ENCODE peak calls at places on chromosomes 2 and 18, in eight cellular contexts. L is PC-3, K is cardiac muscle cell, A is left ventricle myocardium inferior, P is ascending aorta, E is heart left ventricle, W is fibroblast of lung, T is suprapubic skin. Z is an unnamed sample. For H3K4me1, the result is how much of the 10 kb centered on the place peaks cover.

GRCh38 chr2:76599732-76600368 is 889.1 kb upstream of the GCFC2 start:
- DNase-seq in L (peak), K (peak), A (no peak), P (no peak), E (peak), W (peak), T (no peak), Z (no peak)

GRCh38 chr2:176729706-176730569 is 460.7 kb downstream of the MTX2 start:
- DNase-seq in L (no peak), K (no peak), A (peak), P (peak), E (peak), W (peak), T (peak), Z (peak)

GRCh38 chr2:444937-445884 is 157.3 kb upstream of the ALKAL2 start:
- DNase-seq in L (peak), K (no peak), A (no peak), P (no peak), E (no peak), W (no peak), T (no peak), Z (no peak)

GRCh38 chr2:72109904-72110303 is 37.8 kb downstream of the CYP26B1 start:
- DNase-seq in L (no peak), K (no peak), A (no peak), P (no peak), E (no peak), W (no peak), T (peak), Z (no peak)

GRCh38 chr2:232714969-232715368 is 17.8 kb downstream of the GIGYF2 start:
- DNase-seq in L (peak), K (no peak), A (no peak), P (no peak), E (no peak), W (no peak), T (no peak), Z (no peak)

GRCh38 chr2:148533685-148534084 is 110.9 kb upstream of the EPC2 start:
- DNase-seq in L (no peak), K (no peak), A (no peak), P (no peak), E (no peak), W (no peak), T (no peak), Z (no peak)

GRCh38 chr2:95391641-95392310 is 10.7 kb upstream of the FAHD2A start:
- DNase-seq in L (no peak), K (peak), A (no peak), P (no peak), E (no peak), W (no peak), T (no peak), Z (peak)

GRCh38 chr2:86221066-86221684 is 21.9 kb downstream of the MRPL35 start:
- DNase-seq in L (peak), K (peak), A (no peak), P (no peak), E (peak), W (peak), T (no peak), Z (no peak)

GRCh38 chr2:212539145-212539880 is 711 bp upstream of the ERBB4 start:
- DNase-seq in L (peak), K (peak), A (peak), P (peak), E (peak), W (peak), T (no peak), Z (peak)

GRCh38 chr2:105078906-105079305 is 41.0 kb downstream of the MRPS9 start:
- DNase-seq in L (no peak), K (no peak), A (no peak), P (no peak), E (no peak), W (peak), T (no peak), Z (no peak)

GRCh38 chr2:224039770-224040088 is 643 bp upstream of the SERPINE2 start:
- DNase-seq in L (no peak), K (peak), A (no peak), P (no peak), E (no peak), W (no peak), T (no peak), Z (no peak)

GRCh38 chr2:227366861-227367800 is 12.0 kb downstream of the TM4SF20 start:
- DNase-seq in L (peak), K (no peak), A (no peak), P (peak), E (no peak), W (peak), T (no peak), Z (no peak)

GRCh38 chr2:95530734-95531133 is 46.2 kb upstream of the TRIM43B start:
- DNase-seq in L (peak), K (no peak), A (no peak), P (no peak), E (no peak), W (peak), T (no peak), Z (no peak)

GRCh38 chr18:22282311-22283235 is 113.2 kb downstream of the GATA6 start:
- DNase-seq in L (peak), K (no peak), A (no peak), P (no peak), E (no peak), W (peak), T (no peak), Z (no peak)

GRCh38 chr2:16773080-16773713 is 107.6 kb upstream of the CYRIA start:
- DNase-seq in L (peak), K (peak), A (no peak), P (no peak), E (no peak), W (peak), T (no peak), Z (no peak)

GRCh38 chr2:226603606-226604005 is 196.0 kb downstream of the IRS1 start:
- DNase-seq in L (no peak), K (no peak), A (no peak), P (no peak), E (no peak), W (no peak), T (no peak), Z (no peak)

GRCh38 chr2:5980351-5981054 is 288.3 kb downstream of the SOX11 start:
- DNase-seq in L (no peak), K (no peak), A (no peak), P (no peak), E (no peak), W (peak), T (no peak), Z (no peak)

GRCh38 chr18:32772580-32773186 is at the start of gene KLHL14:
- DNase-seq in L (no peak), K (no peak), A (no peak), P (no peak), E (no peak), W (no peak), T (no peak), Z (no peak)

GRCh38 chr2:151795646-151796240 is 32.5 kb downstream of the ARL5A start:
- DNase-seq in L (no peak), K (no peak), A (no peak), P (no peak), E (no peak), W (peak), T (no peak), Z (no peak)

GRCh38 chr2:171345971-171346722 is 87.6 kb downstream of the METTL8 start:
- DNase-seq in L (peak), K (no peak), A (no peak), P (no peak), E (no peak), W (no peak), T (no peak), Z (no peak)

GRCh38 chr2:224151161-224151560 is 112.1 kb upstream of the SERPINE2 start:
- DNase-seq in L (peak), K (no peak), A (no peak), P (no peak), E (no peak), W (no peak), T (no peak), Z (no peak)

GRCh38 chr2:1997976-1998375 is 253.7 kb upstream of the PXDN start:
- DNase-seq in L (no peak), K (no peak), A (no peak), P (no peak), E (no peak), W (no peak), T (no peak), Z (no peak)

GRCh38 chr2:238227587-238228032 is 12.2 kb downstream of the HES6 start:
- DNase-seq in L (no peak), K (no peak), A (no peak), P (no peak), E (no peak), W (no peak), T (no peak), Z (no peak)
- H3K4me1 ChIP-seq in L (under half), K (under half), A (under half), P (under half), E (under half), W (under half), T (under half), Z (under half)

GRCh38 chr2:100518801-100519200 is 44.0 kb upstream of the PDCL3 start:
- DNase-seq in L (peak), K (no peak), A (no peak), P (no peak), E (no peak), W (peak), T (no peak), Z (no peak)

GRCh38 chr2:100513650-100514049 is 43.4 kb downstream of the NMS start:
- DNase-seq in L (no peak), K (no peak), A (no peak), P (no peak), E (no peak), W (peak), T (no peak), Z (no peak)

GRCh38 chr2:100520224-100520623 is 42.6 kb upstream of the PDCL3 start:
- DNase-seq in L (peak), K (no peak), A (no peak), P (no peak), E (no peak), W (peak), T (no peak), Z (no peak)

GRCh38 chr2:100522430-100522829 is 40.4 kb upstream of the PDCL3 start:
- DNase-seq in L (no peak), K (no peak), A (no peak), P (no peak), E (no peak), W (no peak), T (no peak), Z (no peak)

GRCh38 chr2:100517556-100517955 is 45.2 kb upstream of the PDCL3 start:
- DNase-seq in L (no peak), K (no peak), A (no peak), P (no peak), E (no peak), W (no peak), T (no peak), Z (no peak)
- TF ChIP-seq CTCF in L (no peak), K (no peak), A (no peak), P (no peak), E (no peak), W (no peak), T (no peak), Z (no peak)

GRCh38 chr2:145094353-145094752 is 574.4 kb upstream of the ZEB2 start:
- DNase-seq in L (peak), K (no peak), A (no peak), P (no peak), E (no peak), W (peak), T (no peak), Z (no peak)

GRCh38 chr2:145095641-145096435 is 575.9 kb upstream of the ZEB2 start:
- DNase-seq in L (peak), K (no peak), A (no peak), P (no peak), E (no peak), W (peak), T (no peak), Z (no peak)

GRCh38 chr2:145100301-145100700 is 580.4 kb upstream of the ZEB2 start:
- DNase-seq in L (no peak), K (no peak), A (no peak), P (no peak), E (no peak), W (no peak), T (no peak), Z (no peak)

GRCh38 chr2:145091967-145092366 is 572.0 kb upstream of the ZEB2 start:
- DNase-seq in L (peak), K (no peak), A (no peak), P (no peak), E (no peak), W (peak), T (no peak), Z (no peak)

GRCh38 chr2:145096582-145096981 is 576.7 kb upstream of the ZEB2 start:
- DNase-seq in L (peak), K (no peak), A (no peak), P (no peak), E (no peak), W (peak), T (no peak), Z (no peak)
- H3K4me1 ChIP-seq in L (under half), K (under half), A (under half), P (under half), E (under half), W (under half), T (under half), Z (under half)

DNA sequence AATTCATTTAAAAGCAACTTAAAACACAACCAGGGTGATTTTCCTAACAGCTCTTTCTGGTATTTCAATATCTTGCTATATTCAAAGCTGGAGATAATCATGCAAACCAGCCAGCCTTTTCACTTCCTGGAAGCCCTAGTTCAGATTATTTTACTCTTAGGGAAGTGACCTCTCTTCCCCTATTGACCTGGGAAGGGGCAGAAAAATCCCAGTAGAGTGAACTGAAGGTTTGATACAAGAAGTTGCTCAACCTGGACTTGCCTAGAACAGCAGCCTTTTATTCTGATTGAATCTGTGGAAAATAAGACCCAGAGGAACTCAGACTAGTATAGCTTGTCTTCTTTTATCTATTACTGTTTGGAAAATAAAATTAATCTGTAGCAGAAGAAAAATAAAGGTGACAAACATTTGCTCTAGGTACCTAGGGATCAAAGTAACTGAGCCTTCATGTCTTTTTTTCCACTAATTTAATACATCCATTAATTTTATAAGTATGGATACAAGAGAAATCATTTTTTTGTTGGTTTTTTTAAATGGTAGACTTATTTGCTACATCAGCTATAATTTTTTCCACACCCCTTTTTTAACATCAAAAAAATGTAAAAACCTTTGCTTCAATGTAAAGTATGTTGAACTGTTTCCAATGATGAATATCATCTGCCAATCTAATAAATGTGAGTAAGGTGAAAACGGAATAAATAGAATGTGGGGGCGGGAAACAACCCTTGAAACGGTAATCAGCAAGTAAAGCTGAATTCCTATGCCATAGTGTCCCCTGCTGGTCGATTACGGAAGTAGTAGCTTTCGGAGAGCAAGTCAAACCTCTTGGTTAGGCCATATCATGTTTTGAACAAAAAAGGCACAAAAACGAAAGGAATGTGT is 629.9 kb downstream of the NRXN1 start:
- DNase-seq in L (peak), K (peak), A (no peak), P (no peak), E (no peak), W (peak), T (no peak), Z (no peak)
- TF ChIP-seq CTCF in L (peak), K (peak), A (peak), P (peak), E (peak), W (peak), T (peak), Z (peak)

GRCh38 chr2:109659356-109660045 is 45.3 kb downstream of the SOWAHC start:
- DNase-seq in L (no peak), K (no peak), A (no peak), P (no peak), E (no peak), W (no peak), T (peak), Z (no peak)

GRCh38 chr2:109655287-109655686 is 41.1 kb downstream of the SOWAHC start:
- DNase-seq in L (no peak), K (no peak), A (no peak), P (no peak), E (no peak), W (no peak), T (no peak), Z (no peak)

GRCh38 chr2:109660046-109660860 is 46.1 kb downstream of the SOWAHC start:
- DNase-seq in L (no peak), K (no peak), A (no peak), P (no peak), E (no peak), W (no peak), T (peak), Z (no peak)

GRCh38 chr2:109649736-109650695 is 35.9 kb downstream of the SOWAHC start:
- DNase-seq in L (peak), K (no peak), A (no peak), P (no peak), E (no peak), W (no peak), T (peak), Z (no peak)

DNA sequence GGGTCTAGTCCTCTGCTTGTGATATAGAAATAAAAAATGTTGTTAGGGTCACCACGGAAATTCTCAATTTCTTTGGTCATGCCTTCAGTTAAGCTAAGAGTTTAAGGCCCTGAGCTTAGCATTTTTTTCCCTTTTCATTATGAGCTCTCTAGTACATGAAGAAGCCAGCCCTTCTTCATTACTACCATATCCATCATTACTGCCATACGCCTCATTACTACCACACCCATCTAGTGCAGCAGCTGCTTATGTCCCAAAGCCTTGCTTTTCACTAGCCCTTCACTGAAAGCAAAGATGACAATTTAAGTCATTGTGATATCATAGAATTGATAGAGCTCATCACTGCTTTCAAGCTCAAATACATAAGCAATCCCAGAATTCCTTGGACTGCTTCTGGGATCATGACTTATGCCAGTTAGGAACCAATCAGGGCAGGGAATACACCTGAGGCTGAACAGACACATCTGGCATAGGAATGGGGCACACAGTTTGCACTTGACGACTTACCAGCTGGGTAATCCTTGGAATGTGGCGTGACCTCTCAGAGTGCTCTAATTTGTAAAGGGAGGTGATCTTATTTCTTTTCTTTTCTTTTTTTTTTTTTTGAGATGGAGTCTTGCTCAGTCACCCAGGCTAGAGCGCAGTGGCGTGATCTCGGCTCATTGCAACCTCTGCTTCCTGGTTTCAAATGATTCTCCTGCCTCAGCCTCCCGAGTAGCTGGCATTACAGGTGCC is 40.3 kb downstream of the SOWAHC start:
- DNase-seq in L (no peak), K (no peak), A (no peak), P (no peak), E (no peak), W (no peak), T (no peak), Z (no peak)
- H3K4me1 ChIP-seq in L (under half), K (under half), A (under half), P (under half), E (under half), W (under half), T (under half), Z (under half)

DNA sequence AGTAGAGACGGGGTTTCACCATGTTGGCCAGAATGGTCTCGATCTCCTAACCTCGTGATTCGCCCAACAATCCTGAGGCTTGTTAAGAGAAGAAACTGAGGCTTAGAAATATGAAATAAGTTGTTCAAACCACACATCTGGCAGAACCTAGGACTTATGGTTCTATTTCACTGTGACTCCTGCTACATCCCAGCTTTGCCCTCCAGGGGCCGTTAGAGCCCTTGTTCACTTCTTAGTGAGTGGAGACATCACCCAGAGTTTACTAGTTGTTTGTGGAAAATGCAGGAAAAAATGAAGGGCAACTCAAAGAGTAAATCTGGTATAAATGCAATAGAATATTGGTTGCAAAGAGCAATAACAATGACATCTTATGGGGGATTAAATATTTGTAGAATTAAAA is 43.9 kb downstream of the MARCHF4 start:
- DNase-seq in L (peak), K (no peak), A (no peak), P (no peak), E (no peak), W (no peak), T (no peak), Z (no peak)
- TF ChIP-seq CTCF in L (peak), K (peak), A (no peak), P (no peak), E (no peak), W (peak), T (no peak), Z (no peak)

DNA sequence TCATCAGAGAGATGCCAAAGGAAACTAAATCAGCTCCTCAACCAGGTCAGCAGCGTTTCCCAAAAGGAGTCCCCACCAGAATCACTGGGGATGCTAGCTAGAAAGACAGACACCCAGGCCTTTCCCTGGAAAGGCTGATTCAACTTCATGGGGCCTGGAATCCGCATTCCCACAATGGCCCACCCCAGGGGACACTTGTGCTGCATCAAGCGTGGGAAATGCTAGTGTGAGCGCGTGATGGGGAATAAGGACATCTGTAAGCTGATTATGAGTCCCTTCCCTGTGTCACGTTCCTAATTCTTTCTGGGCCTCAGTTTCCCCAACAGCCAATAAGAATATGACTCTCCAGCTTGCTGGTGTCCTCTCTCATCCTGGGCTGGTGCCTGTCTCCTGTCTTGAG is 2.2 kb upstream of the WNT10A start:
- DNase-seq in L (no peak), K (no peak), A (peak), P (no peak), E (no peak), W (no peak), T (no peak), Z (no peak)
- H3K4me1 ChIP-seq in L (under half), K (under half), A (under half), P (under half), E (under half), W (under half), T (under half), Z (under half)

DNA sequence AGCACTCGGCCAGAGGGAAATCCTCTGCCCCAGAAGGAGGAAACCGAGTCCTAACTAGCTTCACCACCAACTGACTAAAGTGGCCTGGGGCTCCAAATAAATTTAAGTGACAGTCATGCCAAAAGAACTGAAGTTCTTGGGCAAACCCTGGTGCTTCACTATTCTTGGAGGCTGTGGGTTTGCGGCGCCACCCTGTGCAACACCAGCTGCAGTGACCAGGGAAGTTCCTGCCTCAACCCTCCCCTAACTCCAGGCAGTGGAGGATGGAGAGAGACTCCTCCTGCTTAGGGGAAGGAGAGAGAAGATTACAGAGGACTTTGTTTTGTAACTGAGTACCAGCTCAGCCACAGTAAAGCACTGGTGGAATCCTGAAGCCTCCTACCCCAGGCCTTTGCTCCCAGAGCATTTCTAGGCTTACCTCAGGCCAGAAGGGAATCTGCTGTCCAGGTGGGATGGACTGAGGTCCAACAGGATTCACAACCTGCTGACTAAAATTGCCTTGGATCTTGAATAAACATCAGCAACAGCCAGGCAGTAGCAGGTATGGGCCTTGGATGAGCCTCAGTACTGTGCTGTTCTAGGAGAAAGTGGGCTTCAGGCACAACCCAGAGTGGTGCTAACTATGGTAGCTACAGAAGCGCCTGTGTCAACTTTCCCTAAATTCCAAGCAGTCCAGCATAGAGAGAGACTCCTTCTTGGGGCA is 29.4 kb upstream of the BMP10 start:
- DNase-seq in L (no peak), K (no peak), A (no peak), P (no peak), E (no peak), W (no peak), T (no peak), Z (no peak)
- TF ChIP-seq CTCF in L (no peak), K (no peak), A (no peak), P (no peak), E (no peak), W (no peak), T (no peak), Z (no peak)